ENCODE peak calls at places on chromosomes 7 and 10, in four cellular contexts. I is WTC11, Y is GM12878, H is K562. U is an unnamed sample.

GRCh38 chr10:84230359-84230758 is 5.0 kb upstream of the LRIT2 start:
- DNase-seq in H (no peak), I (no peak), Y (no peak), U (no peak)

GRCh38 chr10:50937230-50937907 is 51.9 kb upstream of the A1CF start:
- DNase-seq in I (no peak), Y (no peak), H (no peak), U (peak)

GRCh38 chr7:157378390-157378789 is 41.6 kb downstream of the DNAJB6 start:
- DNase-seq in I (no peak), H (no peak), Y (no peak), U (no peak)

GRCh38 chr10:102633282-102633681 is 11.0 kb upstream of the TRIM8 start:
- DNase-seq in Y (no peak), I (no peak), H (no peak), U (no peak)

GRCh38 chr10:126585249-126585986 is 85.1 kb downstream of the C10orf90 start:
- DNase-seq in Y (no peak), I (no peak), H (no peak), U (no peak)

GRCh38 chr7:143362126-143362961 is at the start of gene FAM131B:
- DNase-seq in H (peak), I (peak), Y (no peak), U (no peak)

GRCh38 chr7:159004411-159004810 is 140.3 kb downstream of the VIPR2 start:
- DNase-seq in Y (no peak), H (no peak), I (no peak), U (no peak)

GRCh38 chr10:31554556-31554955 is 235.5 kb downstream of the ZEB1 start:
- DNase-seq in H (no peak), Y (peak), I (no peak), U (no peak)

GRCh38 chr10:32190890-32191491 is 134.8 kb upstream of the KIF5B start:
- DNase-seq in I (no peak), Y (no peak), H (no peak), U (peak)

GRCh38 chr10:77463499-77463898 is 174.1 kb downstream of the KCNMA1 start:
- DNase-seq in H (no peak), I (no peak), Y (no peak), U (no peak)

GRCh38 chr7:12898004-12898403 is 210.6 kb downstream of the ARL4A start:
- DNase-seq in I (no peak), H (no peak), Y (no peak), U (no peak)

GRCh38 chr10:58335306-58336005 is 650 bp downstream of the UBE2D1 start:
- DNase-seq in H (peak), Y (no peak), I (peak), U (peak)

GRCh38 chr10:49613882-49614241 is at the start of gene CHAT:
- DNase-seq in Y (no peak), H (no peak), I (peak), U (no peak)

GRCh38 chr7:129073204-129073603 is 18.3 kb upstream of the TNPO3 start:
- DNase-seq in H (no peak), Y (no peak), I (no peak), U (no peak)

GRCh38 chr7:94823952-94824351 is 83.4 kb upstream of the PPP1R9A start:
- DNase-seq in H (no peak), Y (no peak), I (no peak), U (peak)

GRCh38 chr10:13492493-13493180 is 36.2 kb downstream of the BEND7 start:
- DNase-seq in Y (no peak), H (no peak), I (no peak), U (no peak)

GRCh38 chr10:101902032-101902799 is 58.6 kb upstream of the KCNIP2 start:
- DNase-seq in I (peak), H (no peak), Y (peak), U (no peak)

GRCh38 chr10:12750526-12751201 is 250.8 kb downstream of the CCDC3 start:
- DNase-seq in H (no peak), I (no peak), Y (no peak), U (no peak)

GRCh38 chr10:22252801-22253577 is 35.2 kb upstream of the EBLN1 start:
- DNase-seq in I (peak), Y (no peak), H (no peak), U (no peak)

GRCh38 chr10:3123571-3124411 is 48.8 kb downstream of the PITRM1 start:
- DNase-seq in H (no peak), I (no peak), Y (no peak), U (no peak)

GRCh38 chr10:63273575-63273974 is 140.4 kb downstream of the NRBF2 start:
- DNase-seq in Y (no peak), H (no peak), I (no peak), U (no peak)

GRCh38 chr10:20093600-20093999 is 277.4 kb downstream of the PLXDC2 start:
- DNase-seq in H (no peak), Y (no peak), I (no peak), U (no peak)

GRCh38 chr7:138785587-138786437 is 12.0 kb upstream of the TMEM213 start:
- DNase-seq in I (no peak), Y (no peak), H (no peak), U (peak)
- TF ChIP-seq NR2C2 in I (no peak), Y (no peak), H (no peak), U (no peak)

DNA sequence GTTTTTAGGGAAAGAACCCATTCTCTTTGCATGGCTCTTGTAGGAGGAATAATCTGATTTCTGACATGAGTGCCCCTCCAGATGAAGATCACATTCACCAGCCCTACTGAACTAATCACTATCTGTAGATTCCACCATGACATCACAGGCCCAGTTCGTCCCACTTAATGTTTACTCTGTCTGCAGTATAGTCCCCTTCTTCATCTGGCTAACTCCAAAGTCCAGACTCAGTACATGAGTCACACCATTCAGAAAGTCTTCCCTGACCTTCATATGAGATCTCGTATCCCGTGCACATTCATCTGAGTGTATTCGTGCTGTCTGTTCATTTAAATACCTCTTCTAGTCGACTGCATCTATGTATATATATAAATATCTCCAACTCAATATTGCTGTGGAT is 366.5 kb upstream of the AKR1E2 start:
- DNase-seq in I (no peak), Y (no peak), H (no peak), U (peak)
- TF ChIP-seq NR2C2 in I (no peak), Y (no peak), H (no peak), U (no peak)

GRCh38 chr7:155805826-155806095 is 6.5 kb downstream of the SHH start:
- DNase-seq in Y (no peak), I (no peak), H (no peak), U (no peak)

GRCh38 chr7:155804897-155805825 is 7.1 kb downstream of the SHH start:
- DNase-seq in H (peak), I (peak), Y (no peak), U (no peak)

GRCh38 chr7:155802906-155803417 is 9.3 kb downstream of the SHH start:
- DNase-seq in Y (no peak), H (no peak), I (no peak), U (no peak)

GRCh38 chr7:155803418-155804376 is 8.6 kb downstream of the SHH start:
- DNase-seq in Y (no peak), I (peak), H (no peak), U (no peak)

DNA sequence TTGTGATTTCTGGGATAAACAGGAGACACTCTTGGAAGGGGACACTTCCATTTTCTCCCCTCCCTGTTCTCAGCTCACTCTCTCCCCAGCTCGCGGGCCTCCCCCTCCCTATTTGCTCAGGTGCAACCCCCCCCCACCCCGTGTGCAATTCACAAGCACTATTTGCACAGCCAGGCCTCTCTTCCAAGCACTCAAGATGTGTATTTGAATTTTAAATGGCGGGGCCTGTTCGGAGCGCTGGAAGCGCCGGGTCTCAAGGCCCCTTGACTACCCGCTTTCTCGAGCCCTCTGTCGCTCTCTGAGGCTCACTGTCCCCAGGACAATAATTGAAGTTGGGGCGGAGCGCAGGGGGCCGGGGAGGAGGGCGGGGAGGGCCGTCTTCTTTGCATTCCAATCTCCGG is 7.8 kb downstream of the SHH start:
- DNase-seq in Y (no peak), I (no peak), H (no peak), U (no peak)
- TF ChIP-seq NR2C2 in Y (no peak), I (no peak), H (no peak), U (no peak)

GRCh38 chr7:44288811-44289340 is 36.5 kb downstream of the CAMK2B start:
- DNase-seq in Y (no peak), I (peak), H (no peak), U (no peak)
- TF ChIP-seq NR2C2 in Y (no peak), I (no peak), H (no peak), U (no peak)

GRCh38 chr7:20440472-20441105 is 109.9 kb downstream of the ITGB8 start:
- DNase-seq in I (peak), H (peak), Y (no peak), U (peak)
- TF ChIP-seq NR2C2 in I (no peak), H (no peak), Y (no peak), U (no peak)

DNA sequence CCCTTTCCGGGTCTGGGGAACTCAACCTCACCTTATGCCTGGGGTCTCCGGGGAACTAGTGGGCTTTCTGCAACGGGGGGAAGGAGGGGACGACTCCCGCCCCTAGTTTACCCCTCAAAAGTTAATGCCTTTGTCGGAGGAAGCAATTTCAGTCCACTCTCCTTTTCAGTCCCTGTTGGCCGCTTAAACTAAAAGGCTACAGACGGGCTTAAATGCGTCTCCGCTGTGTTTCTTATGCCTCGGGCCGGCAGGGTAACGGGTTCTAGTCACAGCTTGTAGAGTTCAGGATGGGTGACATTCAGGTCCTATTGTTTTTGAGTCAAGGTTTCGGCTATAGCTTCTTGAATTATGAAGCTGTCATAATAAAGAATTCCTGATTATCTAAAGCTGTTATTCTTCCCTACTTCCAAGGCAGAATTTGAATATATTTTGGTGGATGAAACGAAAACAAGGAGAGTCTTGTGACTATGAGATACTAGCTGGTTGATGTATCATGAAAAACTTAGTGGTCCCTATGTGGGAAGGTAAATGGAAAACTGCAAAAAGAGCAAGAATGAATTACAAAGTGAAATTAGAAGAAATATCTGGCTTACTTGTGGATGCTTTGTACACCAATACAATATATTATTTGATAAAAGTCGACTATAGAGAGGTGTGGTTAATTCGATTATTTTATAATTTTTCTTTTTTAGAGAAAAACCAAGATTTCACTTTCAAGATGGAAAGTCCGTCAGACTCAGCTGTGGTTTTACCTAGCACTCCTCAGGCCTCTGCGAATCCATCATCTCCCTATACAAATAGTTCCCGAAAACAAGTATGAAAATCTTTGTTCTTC is 519 bp downstream of the SFR1 start:
- DNase-seq in Y (no peak), H (no peak), I (no peak), U (no peak)
- TF ChIP-seq NR2C2 in Y (no peak), H (no peak), I (no peak), U (no peak)

DNA sequence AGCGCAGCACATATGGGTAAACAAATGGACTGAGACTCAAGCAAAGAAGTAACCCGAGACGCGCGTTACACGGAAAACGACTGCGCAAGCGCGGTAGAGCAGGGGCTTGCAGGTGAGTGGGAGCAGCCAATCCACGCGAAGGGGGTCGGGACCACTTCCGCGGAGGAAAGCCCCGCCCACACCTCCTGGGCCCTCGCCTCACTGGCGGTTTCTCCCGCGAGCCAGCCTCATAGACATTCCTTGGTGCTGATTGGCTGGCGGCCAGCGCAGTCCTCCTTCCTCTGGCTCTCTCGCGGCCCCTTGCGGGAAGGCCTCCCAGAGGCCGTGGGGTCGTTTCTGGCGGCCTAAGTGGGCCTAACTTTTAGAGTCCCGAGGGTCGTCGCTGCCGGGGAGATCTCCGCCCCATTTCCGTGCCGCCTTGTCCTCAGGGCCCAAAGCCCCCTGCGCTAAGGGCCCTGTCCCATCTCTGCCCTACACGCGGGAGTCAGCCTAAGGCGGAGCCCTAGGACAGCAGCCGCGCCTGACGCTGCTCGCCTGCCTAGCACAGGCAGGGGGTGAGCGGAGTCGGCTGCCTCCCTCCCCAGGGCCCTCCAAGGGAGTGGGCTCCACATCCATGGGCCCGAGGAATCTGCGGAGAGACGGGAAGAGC is 9.1 kb upstream of the FXYD4 start:
- DNase-seq in H (no peak), I (peak), Y (peak), U (no peak)
- TF ChIP-seq NR2C2 in H (no peak), I (no peak), Y (no peak), U (no peak)

DNA sequence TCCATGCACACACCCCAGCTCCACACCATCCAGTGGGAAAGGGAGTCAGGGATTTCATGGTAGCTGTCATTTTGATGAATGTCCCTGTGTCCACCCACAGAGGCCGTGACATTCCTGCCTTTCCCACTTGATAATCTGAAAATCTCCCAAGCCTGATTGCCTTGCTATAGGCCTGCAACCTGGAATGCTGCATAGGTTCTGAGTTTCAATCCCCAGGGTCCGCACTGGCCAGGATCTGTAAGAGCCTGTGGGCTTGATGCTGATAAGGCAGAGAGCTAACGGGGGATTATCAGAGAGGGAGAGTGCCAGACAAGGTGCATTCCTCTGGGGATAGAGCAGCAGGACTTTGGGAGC is 57.5 kb downstream of the RBM20 start:
- DNase-seq in I (no peak), Y (no peak), H (no peak), U (no peak)
- TF ChIP-seq NR2C2 in I (no peak), Y (no peak), H (no peak), U (no peak)

GRCh38 chr7:47283497-47284131 is 298.3 kb downstream of the TNS3 start:
- DNase-seq in H (no peak), Y (no peak), I (no peak), U (peak)
- TF ChIP-seq NR2C2 in H (no peak), Y (no peak), I (no peak), U (no peak)